ENCODE peak calls at places on chromosomes 1 and 21, in four cellular contexts. F is K562, O is H1, Q is GM12878. H is an unnamed sample.

GRCh38 chr1:15849775-15850449 is 2.4 kb downstream of the SPEN start:
- DNase-seq in O (peak; percentile 64), F (peak; percentile 35), Q (no peak), H (peak; percentile 60)

GRCh38 chr1:64745181-64745985 is 508 bp downstream of the RAVER2 start:
- DNase-seq in F (peak; percentile 22), Q (no peak), O (peak; percentile 71), H (no peak)

GRCh38 chr21:25456672-25457071 is 150.6 kb downstream of the MRPL39 start:
- DNase-seq in Q (peak; percentile 77), O (no peak), F (no peak), H (peak; percentile 7)

GRCh38 chr1:65514083-65514482 is 93.6 kb downstream of the LEPR start:
- DNase-seq in F (no peak), Q (no peak), O (no peak), H (peak; percentile 67)

GRCh38 chr1:36606908-36607651 is 124.4 kb upstream of the CSF3R start:
- DNase-seq in Q (no peak), F (no peak), O (no peak), H (no peak)

GRCh38 chr1:100404816-100405215 is 52.5 kb downstream of the CDC14A start:
- DNase-seq in F (no peak), Q (no peak), O (no peak), H (peak; percentile 54)

GRCh38 chr1:86621286-86621685 is 74.4 kb downstream of the CLCA4 start:
- DNase-seq in F (no peak), O (no peak), Q (no peak), H (no peak)

GRCh38 chr1:119083980-119084379 is 56.5 kb downstream of the WARS2 start:
- DNase-seq in O (no peak), Q (no peak), F (no peak), H (no peak)

GRCh38 chr1:208917281-208917680 is 666.2 kb upstream of the CAMK1G start:
- DNase-seq in F (no peak), O (no peak), Q (no peak), H (no peak)

GRCh38 chr1:201396859-201397464 is 2.2 kb downstream of the LAD1 start:
- DNase-seq in F (no peak), O (no peak), Q (no peak), H (no peak)

GRCh38 chr21:28669978-28670377 is 322.7 kb downstream of the LTN1 start:
- DNase-seq in O (no peak), F (no peak), Q (no peak), H (no peak)

GRCh38 chr1:198408716-198409115 is 131.8 kb downstream of the ATP6V1G3 start:
- DNase-seq in Q (no peak), O (no peak), F (no peak), H (no peak)

GRCh38 chr1:168903237-168903830 is 174.3 kb upstream of the DPT start:
- DNase-seq in O (no peak), Q (no peak), F (no peak), H (no peak)

GRCh38 chr1:1683104-1683905 is 9.3 kb downstream of the SLC35E2B start:
- DNase-seq in O (no peak), Q (no peak), F (peak; percentile 13), H (no peak)

GRCh38 chr1:67355745-67356424 is 48.2 kb downstream of the IL12RB2 start:
- DNase-seq in Q (no peak), O (no peak), F (peak; percentile 78), H (peak; percentile 71)

GRCh38 chr1:53878492-53879105 is 11.0 kb downstream of the YIPF1 start:
- DNase-seq in O (no peak), Q (no peak), F (peak; percentile 38), H (peak; percentile 69)

GRCh38 chr1:239909894-239910293 is 181.8 kb upstream of the FMN2 start:
- DNase-seq in Q (no peak), F (no peak), O (no peak), H (peak; percentile 75)

GRCh38 chr1:39129514-39129913 is 75.0 kb upstream of the MACF1 start:
- DNase-seq in O (no peak), Q (no peak), F (no peak), H (peak; percentile 58)

GRCh38 chr1:78101514-78101913 is 55.7 kb downstream of the GIPC2 start:
- DNase-seq in O (no peak), F (no peak), Q (no peak), H (peak; percentile 97)

DNA sequence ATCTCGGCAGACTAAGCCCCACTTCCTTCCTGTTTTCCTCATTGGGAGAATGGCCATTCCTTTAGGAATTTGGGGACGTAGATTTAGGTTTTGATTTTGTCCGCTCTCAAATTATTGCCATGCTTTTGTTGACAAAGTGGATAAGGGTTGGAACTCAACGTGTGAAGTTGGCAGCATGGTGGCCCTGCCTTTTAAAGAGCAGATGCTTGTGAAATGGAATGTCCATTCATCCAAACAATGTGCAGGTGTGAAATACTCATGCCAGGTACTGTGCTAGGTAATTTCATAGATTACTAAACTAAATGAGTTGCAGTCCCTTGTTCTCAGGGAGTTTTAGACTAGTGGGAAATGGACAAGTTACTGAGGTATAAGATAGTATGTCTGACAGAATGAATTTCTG is 75.0 kb downstream of the SPATA46 start:
- DNase-seq in O (no peak), Q (no peak), F (no peak), H (no peak)
- H3K9ac ChIP-seq in O (no peak overlapping the region), Q (no peak overlapping the region), F (no peak overlapping the region), H (no peak overlapping the region)

DNA sequence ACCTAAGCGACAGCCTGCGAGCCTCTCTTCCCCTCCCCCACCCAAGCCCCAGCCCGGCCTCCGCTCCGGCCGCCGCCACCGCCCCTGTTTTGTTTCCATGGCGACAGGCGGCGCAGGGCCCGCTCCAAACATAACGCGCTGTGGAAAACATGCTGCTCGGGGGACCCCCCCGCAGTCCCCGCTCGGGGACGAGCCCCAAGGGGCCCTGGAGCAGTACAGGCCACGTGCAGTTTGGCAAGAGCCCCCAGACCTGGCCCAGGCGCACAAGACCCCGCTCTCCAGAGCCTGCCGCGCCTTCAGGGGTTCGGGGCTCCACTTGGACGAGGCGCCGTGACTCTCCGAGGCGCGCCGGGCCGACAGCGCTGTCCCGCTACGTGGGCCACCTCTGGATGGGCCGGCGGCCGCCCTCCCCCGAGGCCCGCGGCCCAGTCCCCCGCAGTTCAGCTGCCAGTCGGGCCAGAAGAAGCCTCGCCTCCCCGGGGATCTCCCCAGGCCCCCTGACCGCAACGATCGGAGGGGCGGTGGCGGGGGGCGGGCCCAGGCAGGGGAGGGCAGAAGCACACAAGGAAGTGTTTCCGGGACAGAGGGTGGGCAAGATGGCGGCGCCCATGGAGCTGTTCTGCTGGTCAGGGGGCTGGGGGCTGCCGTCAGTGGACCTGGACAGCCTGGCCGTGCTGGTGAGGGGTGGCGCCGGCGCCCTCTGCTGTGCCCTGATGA is at the start of gene MTX1:
- DNase-seq in Q (no peak), F (peak; percentile 93), O (peak; percentile 90), H (peak; percentile 68)
- H2AFZ ChIP-seq in Q (peak within 1 kb of the TSS; percentile 92), F (peak within 1 kb of the TSS; percentile 95), O (peak within 1 kb of the TSS; percentile 59), H (peak within 1 kb of the TSS; percentile 89)

GRCh38 chr1:19704247-19705113 is 39.8 kb downstream of the HTR6 start:
- DNase-seq in O (peak; percentile 95), F (peak; percentile 86), Q (no peak), H (peak; percentile 69)

GRCh38 chr1:19703280-19703679 is 38.6 kb downstream of the HTR6 start:
- DNase-seq in Q (no peak), F (no peak), O (no peak), H (no peak)

GRCh38 chr1:19708558-19708957 is 43.9 kb downstream of the HTR6 start:
- DNase-seq in O (no peak), F (no peak), Q (no peak), H (no peak)

GRCh38 chr1:19706136-19706535 is 41.5 kb downstream of the HTR6 start:
- DNase-seq in O (no peak), F (no peak), Q (no peak), H (no peak)

DNA sequence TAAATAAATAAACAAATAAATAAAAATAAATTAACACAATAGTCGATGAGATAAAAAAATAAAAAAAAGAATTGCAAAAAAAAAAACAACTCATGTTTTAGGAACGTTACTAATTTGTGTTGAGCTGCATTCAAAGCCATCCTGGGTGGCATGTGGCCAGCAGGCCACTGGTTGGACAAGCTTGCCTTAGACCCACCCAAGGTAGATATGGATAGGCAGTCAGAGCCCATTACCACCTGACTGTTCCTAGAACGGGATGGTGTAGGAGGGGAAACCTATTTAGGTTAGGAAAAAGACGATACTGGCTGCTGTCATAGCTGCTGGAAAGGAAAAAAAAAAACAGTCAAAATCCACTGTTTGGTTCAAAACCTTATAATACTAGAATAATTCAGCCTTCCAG is 40.8 kb downstream of the HTR6 start:
- DNase-seq in F (no peak), Q (no peak), O (no peak), H (no peak)
- TF ChIP-seq CHD1 in F (no peak), Q (no peak), O (no peak), H (no peak)

DNA sequence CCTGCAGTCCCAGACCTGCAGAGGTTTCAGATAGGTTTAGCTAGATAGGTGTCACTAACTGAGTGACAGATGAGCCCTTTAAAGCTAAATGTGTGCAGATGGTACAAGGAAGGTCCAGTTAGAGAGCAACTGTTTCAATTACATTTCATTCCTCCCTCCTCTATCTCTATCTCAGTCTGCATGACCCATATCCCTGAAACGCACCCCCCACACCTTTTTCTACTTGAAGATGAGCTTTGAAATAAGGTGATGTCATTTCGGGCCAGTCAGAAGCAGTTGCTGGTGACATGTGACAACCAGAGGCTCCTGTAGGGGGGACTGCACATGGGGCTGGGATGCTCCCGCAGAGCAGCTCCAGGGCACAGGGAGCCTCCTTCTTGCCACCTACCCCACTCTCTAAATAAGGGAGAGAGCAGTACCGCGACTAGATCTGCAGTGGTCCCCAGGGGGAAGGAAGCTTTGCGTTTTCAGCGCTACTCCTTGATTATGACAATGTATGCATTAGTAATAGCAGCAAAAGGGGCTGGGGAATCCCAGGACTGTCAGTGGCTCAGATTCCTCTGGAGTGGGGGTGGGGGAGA is 4.3 kb downstream of the ATP8B2 start:
- DNase-seq in Q (no peak), F (peak; percentile 74), O (no peak), H (no peak)
- H3K9ac ChIP-seq in Q (no peak overlapping the region), F (no peak overlapping the region), O (no peak overlapping the region), H (no peak overlapping the region)

DNA sequence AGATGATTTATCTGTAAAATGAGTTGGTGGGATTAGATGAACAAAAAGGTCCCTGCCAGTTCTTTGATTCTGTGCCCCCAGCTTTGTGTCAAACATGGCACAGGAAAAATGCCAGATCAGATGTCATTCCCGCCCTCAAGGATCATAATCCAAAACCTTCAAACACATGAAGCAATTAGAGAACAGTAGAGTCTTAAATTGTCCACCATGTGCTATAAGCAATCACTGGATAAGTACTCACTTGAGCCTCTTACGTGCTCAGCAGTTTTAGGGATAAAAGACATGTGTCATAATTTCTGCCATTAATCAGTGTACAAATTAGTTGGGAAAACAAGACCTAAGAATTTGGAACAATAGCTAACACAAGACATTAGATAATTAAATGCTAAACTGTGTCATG is 15.4 kb upstream of the KIAA0040 start:
- DNase-seq in F (no peak), O (no peak), Q (no peak), H (no peak)
- H2AFZ ChIP-seq in F (no peak overlapping the region), O (peak overlapping the region; percentile 7), Q (no peak overlapping the region), H (no peak overlapping the region)